ENCODE peak calls at places on chromosomes 6 and 20, in ten cellular contexts. One of them, this sample, is unnamed.

GRCh38 chr6:3228791-3229565 is 1.5 kb upstream of the TUBB2B start:
- DNase-seq in ovary: no peak
- DNase-seq in HCT116: no peak
- DNase-seq in H1: no peak
- DNase-seq in suprapubic skin: no peak
- DNase-seq in endothelial cell of umbilical vein: no peak
- DNase-seq in stomach: no peak
- DNase-seq in vagina: no peak
- DNase-seq in IMR-90: no peak
- DNase-seq in breast epithelium: no peak
- DNase-seq in this sample: no peak

GRCh38 chr6:77038801-77039200 is 424.5 kb downstream of the HTR1B start:
- DNase-seq in ovary: no peak
- DNase-seq in HCT116: no peak
- DNase-seq in H1: no peak
- DNase-seq in suprapubic skin: no peak
- DNase-seq in endothelial cell of umbilical vein: no peak
- DNase-seq in stomach: no peak
- DNase-seq in vagina: no peak
- DNase-seq in IMR-90: peak; percentile 72
- DNase-seq in breast epithelium: no peak
- DNase-seq in this sample: no peak

GRCh38 chr6:3293271-3294155 is 34.8 kb downstream of the PSMG4 start:
- DNase-seq in ovary: no peak
- DNase-seq in HCT116: no peak
- DNase-seq in H1: no peak
- DNase-seq in suprapubic skin: peak; percentile 44
- DNase-seq in endothelial cell of umbilical vein: no peak
- DNase-seq in stomach: no peak
- DNase-seq in vagina: no peak
- DNase-seq in IMR-90: no peak
- DNase-seq in breast epithelium: no peak
- DNase-seq in this sample: no peak

GRCh38 chr20:12955611-12956010 is 53.2 kb upstream of the SPTLC3 start:
- DNase-seq in ovary: no peak
- DNase-seq in HCT116: no peak
- DNase-seq in H1: no peak
- DNase-seq in suprapubic skin: no peak
- DNase-seq in endothelial cell of umbilical vein: no peak
- DNase-seq in stomach: no peak
- DNase-seq in vagina: no peak
- DNase-seq in IMR-90: no peak
- DNase-seq in breast epithelium: no peak
- DNase-seq in this sample: no peak

GRCh38 chr6:13574571-13575376 is at the start of gene SIRT5:
- DNase-seq in ovary: peak; percentile 70
- DNase-seq in HCT116: peak; percentile 85
- DNase-seq in H1: peak; percentile 70
- DNase-seq in suprapubic skin: peak; percentile 90
- DNase-seq in endothelial cell of umbilical vein: peak; percentile 82
- DNase-seq in stomach: peak; percentile 83
- DNase-seq in vagina: peak; percentile 93
- DNase-seq in IMR-90: peak; percentile 77
- DNase-seq in breast epithelium: peak; percentile 70
- DNase-seq in this sample: peak; percentile 47

GRCh38 chr6:71678081-71678480 is 208.3 kb upstream of the RIMS1 start:
- DNase-seq in ovary: no peak
- DNase-seq in HCT116: no peak
- DNase-seq in H1: no peak
- DNase-seq in suprapubic skin: no peak
- DNase-seq in endothelial cell of umbilical vein: no peak
- DNase-seq in stomach: no peak
- DNase-seq in vagina: no peak
- DNase-seq in IMR-90: no peak
- DNase-seq in breast epithelium: no peak
- DNase-seq in this sample: no peak

GRCh38 chr6:140311146-140311545 is 936.7 kb upstream of the CITED2 start:
- DNase-seq in ovary: no peak
- DNase-seq in HCT116: no peak
- DNase-seq in H1: no peak
- DNase-seq in suprapubic skin: no peak
- DNase-seq in endothelial cell of umbilical vein: no peak
- DNase-seq in stomach: no peak
- DNase-seq in vagina: no peak
- DNase-seq in IMR-90: peak; percentile 8
- DNase-seq in breast epithelium: no peak
- DNase-seq in this sample: no peak

GRCh38 chr6:112018619-112019416 is 35.1 kb upstream of the CCN6 start:
- DNase-seq in ovary: peak; percentile 32
- DNase-seq in HCT116: no peak
- DNase-seq in H1: no peak
- DNase-seq in suprapubic skin: peak; percentile 80
- DNase-seq in endothelial cell of umbilical vein: peak; percentile 63
- DNase-seq in stomach: peak; percentile 48
- DNase-seq in vagina: no peak
- DNase-seq in IMR-90: no peak
- DNase-seq in breast epithelium: no peak
- DNase-seq in this sample: peak; percentile 53

GRCh38 chr6:100906325-100906724 is 25.2 kb upstream of the ASCC3 start:
- DNase-seq in ovary: no peak
- DNase-seq in HCT116: no peak
- DNase-seq in H1: no peak
- DNase-seq in suprapubic skin: no peak
- DNase-seq in endothelial cell of umbilical vein: no peak
- DNase-seq in stomach: no peak
- DNase-seq in vagina: no peak
- DNase-seq in IMR-90: no peak
- DNase-seq in breast epithelium: no peak
- DNase-seq in this sample: no peak

GRCh38 chr20:32231847-32232246 is 24.2 kb downstream of the POFUT1 start:
- DNase-seq in ovary: no peak
- DNase-seq in HCT116: no peak
- DNase-seq in H1: no peak
- DNase-seq in suprapubic skin: no peak
- DNase-seq in endothelial cell of umbilical vein: peak; percentile 24
- DNase-seq in stomach: no peak
- DNase-seq in vagina: no peak
- DNase-seq in IMR-90: peak; percentile 61
- DNase-seq in breast epithelium: no peak
- DNase-seq in this sample: no peak

GRCh38 chr6:144439016-144439415 is 153.9 kb downstream of the UTRN start:
- DNase-seq in ovary: no peak
- DNase-seq in HCT116: no peak
- DNase-seq in H1: no peak
- DNase-seq in suprapubic skin: no peak
- DNase-seq in endothelial cell of umbilical vein: no peak
- DNase-seq in stomach: no peak
- DNase-seq in vagina: no peak
- DNase-seq in IMR-90: no peak
- DNase-seq in breast epithelium: no peak
- DNase-seq in this sample: no peak

GRCh38 chr6:144434308-144434990 is 149.3 kb downstream of the UTRN start:
- DNase-seq in ovary: no peak
- DNase-seq in HCT116: no peak
- DNase-seq in H1: no peak
- DNase-seq in suprapubic skin: no peak
- DNase-seq in endothelial cell of umbilical vein: peak; percentile 89
- DNase-seq in stomach: no peak
- DNase-seq in vagina: no peak
- DNase-seq in IMR-90: peak; percentile 88
- DNase-seq in breast epithelium: no peak
- DNase-seq in this sample: no peak

GRCh38 chr6:144435602-144436426 is 150.7 kb downstream of the UTRN start:
- DNase-seq in ovary: no peak
- DNase-seq in HCT116: no peak
- DNase-seq in H1: no peak
- DNase-seq in suprapubic skin: no peak
- DNase-seq in endothelial cell of umbilical vein: no peak
- DNase-seq in stomach: no peak
- DNase-seq in vagina: no peak
- DNase-seq in IMR-90: no peak
- DNase-seq in breast epithelium: no peak
- DNase-seq in this sample: no peak

GRCh38 chr6:144438103-144438502 is 153.0 kb downstream of the UTRN start:
- DNase-seq in ovary: no peak
- DNase-seq in HCT116: no peak
- DNase-seq in H1: no peak
- DNase-seq in suprapubic skin: no peak
- DNase-seq in endothelial cell of umbilical vein: no peak
- DNase-seq in stomach: no peak
- DNase-seq in vagina: no peak
- DNase-seq in IMR-90: no peak
- DNase-seq in breast epithelium: no peak
- DNase-seq in this sample: no peak

GRCh38 chr6:144437105-144437504 is 152.0 kb downstream of the UTRN start:
- DNase-seq in ovary: no peak
- DNase-seq in HCT116: no peak
- DNase-seq in H1: no peak
- DNase-seq in suprapubic skin: no peak
- DNase-seq in endothelial cell of umbilical vein: no peak
- DNase-seq in stomach: no peak
- DNase-seq in vagina: no peak
- DNase-seq in IMR-90: no peak
- DNase-seq in breast epithelium: no peak
- DNase-seq in this sample: no peak
- H3K36me3 ChIP-seq in ovary: no peaks in the 10 kb centered on the region
- H3K36me3 ChIP-seq in HCT116: peaks cover 5% of the 10 kb centered on the region
- H3K36me3 ChIP-seq in H1: peaks cover 58% of the 10 kb centered on the region
- H3K36me3 ChIP-seq in suprapubic skin: peaks cover 61% of the 10 kb centered on the region
- H3K36me3 ChIP-seq in endothelial cell of umbilical vein: peaks cover 24% of the 10 kb centered on the region
- H3K36me3 ChIP-seq in stomach: peaks cover 69% of the 10 kb centered on the region
- H3K36me3 ChIP-seq in vagina: no peaks in the 10 kb centered on the region
- H3K36me3 ChIP-seq in IMR-90: peaks cover 25% of the 10 kb centered on the region
- H3K36me3 ChIP-seq in breast epithelium: peaks cover 8% of the 10 kb centered on the region
- H3K36me3 ChIP-seq in this sample: peaks cover 31% of the 10 kb centered on the region

GRCh38 chr20:22626501-22626900 is 42.1 kb upstream of the FOXA2 start:
- DNase-seq in ovary: no peak
- DNase-seq in HCT116: no peak
- DNase-seq in H1: no peak
- DNase-seq in suprapubic skin: no peak
- DNase-seq in endothelial cell of umbilical vein: no peak
- DNase-seq in stomach: no peak
- DNase-seq in vagina: no peak
- DNase-seq in IMR-90: no peak
- DNase-seq in breast epithelium: no peak
- DNase-seq in this sample: no peak
- TF ChIP-seq POLR2A in ovary: no peak
- TF ChIP-seq POLR2A in HCT116: no peak
- TF ChIP-seq POLR2A in H1: no peak
- TF ChIP-seq POLR2A in suprapubic skin: no peak
- TF ChIP-seq POLR2A in endothelial cell of umbilical vein: no peak
- TF ChIP-seq POLR2A in stomach: no peak
- TF ChIP-seq POLR2A in vagina: no peak
- TF ChIP-seq POLR2A in IMR-90: no peak
- TF ChIP-seq POLR2A in breast epithelium: no peak
- TF ChIP-seq POLR2A in this sample: no peak

GRCh38 chr20:408843-409696 is 971 bp downstream of the RBCK1 start:
- DNase-seq in ovary: no peak
- DNase-seq in HCT116: no peak
- DNase-seq in H1: no peak
- DNase-seq in suprapubic skin: no peak
- DNase-seq in endothelial cell of umbilical vein: peak; percentile 10
- DNase-seq in stomach: no peak
- DNase-seq in vagina: no peak
- DNase-seq in IMR-90: no peak
- DNase-seq in breast epithelium: no peak
- DNase-seq in this sample: no peak

GRCh38 chr20:414161-414560 is 6.1 kb downstream of the RBCK1 start:
- DNase-seq in ovary: no peak
- DNase-seq in HCT116: no peak
- DNase-seq in H1: no peak
- DNase-seq in suprapubic skin: no peak
- DNase-seq in endothelial cell of umbilical vein: no peak
- DNase-seq in stomach: no peak
- DNase-seq in vagina: no peak
- DNase-seq in IMR-90: no peak
- DNase-seq in breast epithelium: no peak
- DNase-seq in this sample: no peak

GRCh38 chr20:415820-416322 is 7.8 kb downstream of the RBCK1 start:
- DNase-seq in ovary: no peak
- DNase-seq in HCT116: no peak
- DNase-seq in H1: no peak
- DNase-seq in suprapubic skin: no peak
- DNase-seq in endothelial cell of umbilical vein: no peak
- DNase-seq in stomach: no peak
- DNase-seq in vagina: no peak
- DNase-seq in IMR-90: no peak
- DNase-seq in breast epithelium: no peak
- DNase-seq in this sample: no peak

GRCh38 chr20:409697-410559 is 1.8 kb downstream of the RBCK1 start:
- DNase-seq in ovary: no peak
- DNase-seq in HCT116: no peak
- DNase-seq in H1: no peak
- DNase-seq in suprapubic skin: no peak
- DNase-seq in endothelial cell of umbilical vein: no peak
- DNase-seq in stomach: no peak
- DNase-seq in vagina: no peak
- DNase-seq in IMR-90: no peak
- DNase-seq in breast epithelium: no peak
- DNase-seq in this sample: no peak

DNA sequence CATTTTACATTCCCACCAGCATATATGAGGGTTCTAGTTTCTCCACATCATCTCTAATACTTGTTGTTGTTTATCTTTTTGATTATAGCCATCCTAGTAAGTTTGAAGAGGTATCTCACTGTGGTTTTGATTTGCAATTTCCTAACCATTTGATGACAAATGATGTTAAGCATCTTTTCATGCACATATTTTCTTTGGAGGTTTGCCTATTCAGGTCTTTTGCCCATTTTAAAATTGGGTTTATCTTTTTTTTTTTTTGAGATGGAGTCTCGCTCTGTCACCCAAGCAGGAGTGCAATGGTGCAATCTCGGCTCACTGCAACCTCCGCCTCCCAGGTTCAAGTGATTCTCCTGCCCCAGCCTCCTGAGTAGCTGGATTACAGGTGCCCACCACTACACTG is 4.0 kb downstream of the RBCK1 start:
- DNase-seq in ovary: no peak
- DNase-seq in HCT116: no peak
- DNase-seq in H1: no peak
- DNase-seq in suprapubic skin: no peak
- DNase-seq in endothelial cell of umbilical vein: no peak
- DNase-seq in stomach: no peak
- DNase-seq in vagina: no peak
- DNase-seq in IMR-90: no peak
- DNase-seq in breast epithelium: no peak
- DNase-seq in this sample: no peak
- H3K36me3 ChIP-seq in ovary: no peaks in the 10 kb centered on the region
- H3K36me3 ChIP-seq in HCT116: peaks cover 26% of the 10 kb centered on the region
- H3K36me3 ChIP-seq in H1: peaks cover 11% of the 10 kb centered on the region
- H3K36me3 ChIP-seq in suprapubic skin: peaks cover 6% of the 10 kb centered on the region
- H3K36me3 ChIP-seq in endothelial cell of umbilical vein: no peaks in the 10 kb centered on the region
- H3K36me3 ChIP-seq in stomach: peaks cover 42% of the 10 kb centered on the region
- H3K36me3 ChIP-seq in vagina: no peaks in the 10 kb centered on the region
- H3K36me3 ChIP-seq in IMR-90: peaks cover 15% of the 10 kb centered on the region
- H3K36me3 ChIP-seq in breast epithelium: no peaks in the 10 kb centered on the region
- H3K36me3 ChIP-seq in this sample: no peaks in the 10 kb centered on the region

DNA sequence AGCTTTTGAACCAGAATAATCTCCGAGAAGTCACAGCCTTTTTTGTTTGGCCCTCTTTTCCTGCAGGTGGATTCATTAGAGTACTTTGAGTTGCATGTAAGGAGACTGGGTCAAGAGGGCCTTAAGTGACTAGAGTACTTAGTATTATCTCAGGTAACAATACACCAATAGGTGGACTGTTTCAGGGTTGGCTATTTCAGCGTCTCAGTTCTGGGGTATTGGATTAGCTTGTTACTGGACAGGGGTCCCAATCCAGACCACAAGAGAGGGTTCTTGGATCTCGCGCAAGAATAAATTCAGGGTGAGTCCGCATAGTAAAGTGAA is 47.3 kb upstream of the SLC9A8 start:
- DNase-seq in ovary: no peak
- DNase-seq in HCT116: no peak
- DNase-seq in H1: no peak
- DNase-seq in suprapubic skin: no peak
- DNase-seq in endothelial cell of umbilical vein: no peak
- DNase-seq in stomach: no peak
- DNase-seq in vagina: no peak
- DNase-seq in IMR-90: no peak
- DNase-seq in breast epithelium: no peak
- DNase-seq in this sample: no peak
- TF ChIP-seq POLR2A in ovary: no peak
- TF ChIP-seq POLR2A in HCT116: no peak
- TF ChIP-seq POLR2A in H1: no peak
- TF ChIP-seq POLR2A in suprapubic skin: no peak
- TF ChIP-seq POLR2A in endothelial cell of umbilical vein: no peak
- TF ChIP-seq POLR2A in stomach: no peak
- TF ChIP-seq POLR2A in vagina: no peak
- TF ChIP-seq POLR2A in IMR-90: no peak
- TF ChIP-seq POLR2A in breast epithelium: no peak
- TF ChIP-seq POLR2A in this sample: no peak